ENCODE peak calls at places on chromosomes 13 and 19, in nine cellular contexts. D is brain microvascular endothelial cell; O is mammary epithelial cell; M is upper lobe of left lung; K is MM.1S; W is CD4-positive, alpha-beta T cell; V is aorta; P is tibial artery; H is dorsolateral prefrontal cortex. S is an unnamed sample.
A peak's percentile ranks its signal among the peaks of the same experiment; 100 is the strongest.

GRCh38 chr19:51821921-51822716 is 27.2 kb downstream of the FPR3 start:
- DNase-seq in H (no peak), D (no peak), M (no peak), O (peak; percentile 61), P (no peak), W (no peak), V (no peak), K (no peak), S (no peak)

GRCh38 chr19:45668342-45668871 is 386 bp downstream of the GIPR start:
- DNase-seq in M (peak; percentile 78), H (no peak), V (no peak), D (no peak), K (no peak), W (no peak), O (no peak), P (no peak), S (no peak)

GRCh38 chr19:57227461-57227860 is 3.4 kb upstream of the AURKC start:
- DNase-seq in P (no peak), H (no peak), W (no peak), O (no peak), V (no peak), K (no peak), M (no peak), D (no peak), S (no peak)

GRCh38 chr19:57664269-57665127 is 4.2 kb upstream of the ZSCAN4 start:
- DNase-seq in P (no peak), W (no peak), O (peak; percentile 39), D (peak; percentile 2), H (peak; percentile 60), V (peak; percentile 63), K (no peak), M (peak; percentile 87), S (no peak)

GRCh38 chr13:52177276-52177675 is 17.9 kb upstream of the NEK3 start:
- DNase-seq in K (no peak), V (no peak), M (no peak), D (no peak), O (no peak), P (no peak), W (no peak), H (no peak), S (no peak)

GRCh38 chr13:46374710-46375109 is 12.3 kb downstream of the RUBCNL start:
- DNase-seq in M (no peak), D (no peak), O (no peak), W (no peak), K (no peak), H (no peak), P (no peak), V (no peak), S (no peak)

GRCh38 chr13:29934531-29935308 is 84.3 kb upstream of the UBL3 start:
- DNase-seq in D (no peak), O (no peak), M (no peak), P (no peak), W (no peak), V (no peak), K (no peak), H (no peak), S (no peak)

GRCh38 chr19:33781536-33781935 is 15.1 kb upstream of the KCTD15 start:
- DNase-seq in K (no peak), H (no peak), D (no peak), V (no peak), W (no peak), O (no peak), M (no peak), P (no peak), S (no peak)

GRCh38 chr19:28294395-28294794 is 918.6 kb downstream of the UQCRFS1 start:
- DNase-seq in H (no peak), P (no peak), W (no peak), D (peak; percentile 16), K (no peak), V (no peak), M (no peak), O (peak; percentile 35), S (no peak)

GRCh38 chr19:3282564-3282963 is 58.1 kb downstream of the CELF5 start:
- DNase-seq in M (no peak), P (no peak), W (no peak), H (no peak), V (no peak), O (no peak), K (no peak), D (no peak), S (no peak)

GRCh38 chr13:89584058-89584457 is 1763.4 kb upstream of the MIR17HG start:
- DNase-seq in P (no peak), H (no peak), O (no peak), W (no peak), K (no peak), V (no peak), M (no peak), D (no peak), S (no peak)

GRCh38 chr19:13905634-13906524 is at the start of the genes BRME1 and CC2D1A:
- DNase-seq in P (peak; percentile 90), H (peak; percentile 95), W (peak; percentile 92), K (peak; percentile 95), M (peak; percentile 99), O (peak; percentile 86), D (peak; percentile 73), V (peak; percentile 95), S (peak; percentile 45)

GRCh38 chr19:30402790-30403189 is 30.6 kb downstream of the ZNF536 start:
- DNase-seq in V (no peak), K (no peak), M (no peak), D (no peak), W (no peak), P (no peak), O (no peak), H (no peak), S (no peak)

GRCh38 chr19:5109560-5109959 is 140.6 kb downstream of the KDM4B start:
- DNase-seq in H (no peak), O (no peak), W (no peak), P (no peak), V (no peak), M (peak; percentile 40), D (no peak), K (no peak), S (no peak)
- H3K27ac ChIP-seq in H (no peak overlapping the region), O (no peak overlapping the region), W (no peak overlapping the region), P (no peak overlapping the region), V (no peak overlapping the region), M (no peak overlapping the region), D (no peak overlapping the region), K (no peak overlapping the region), S (no peak overlapping the region)

GRCh38 chr13:114164681-114165429 is 14.2 kb upstream of the CFAP97D2 start:
- DNase-seq in D (no peak), O (no peak), P (no peak), H (no peak), W (no peak), K (no peak), M (peak; percentile 59), V (no peak), S (no peak)

GRCh38 chr13:114167885-114168284 is 11.2 kb upstream of the CFAP97D2 start:
- DNase-seq in M (no peak), H (no peak), P (no peak), W (no peak), V (no peak), O (no peak), D (no peak), K (no peak), S (no peak)

GRCh38 chr13:114167445-114167844 is 11.6 kb upstream of the CFAP97D2 start:
- DNase-seq in D (no peak), H (no peak), P (peak; percentile 54), O (no peak), V (peak; percentile 72), W (no peak), M (no peak), K (no peak), S (no peak)

GRCh38 chr13:114164027-114164426 is 15.0 kb upstream of the CFAP97D2 start:
- DNase-seq in H (no peak), O (no peak), D (no peak), K (no peak), M (peak; percentile 48), P (no peak), V (no peak), W (no peak), S (no peak)

DNA sequence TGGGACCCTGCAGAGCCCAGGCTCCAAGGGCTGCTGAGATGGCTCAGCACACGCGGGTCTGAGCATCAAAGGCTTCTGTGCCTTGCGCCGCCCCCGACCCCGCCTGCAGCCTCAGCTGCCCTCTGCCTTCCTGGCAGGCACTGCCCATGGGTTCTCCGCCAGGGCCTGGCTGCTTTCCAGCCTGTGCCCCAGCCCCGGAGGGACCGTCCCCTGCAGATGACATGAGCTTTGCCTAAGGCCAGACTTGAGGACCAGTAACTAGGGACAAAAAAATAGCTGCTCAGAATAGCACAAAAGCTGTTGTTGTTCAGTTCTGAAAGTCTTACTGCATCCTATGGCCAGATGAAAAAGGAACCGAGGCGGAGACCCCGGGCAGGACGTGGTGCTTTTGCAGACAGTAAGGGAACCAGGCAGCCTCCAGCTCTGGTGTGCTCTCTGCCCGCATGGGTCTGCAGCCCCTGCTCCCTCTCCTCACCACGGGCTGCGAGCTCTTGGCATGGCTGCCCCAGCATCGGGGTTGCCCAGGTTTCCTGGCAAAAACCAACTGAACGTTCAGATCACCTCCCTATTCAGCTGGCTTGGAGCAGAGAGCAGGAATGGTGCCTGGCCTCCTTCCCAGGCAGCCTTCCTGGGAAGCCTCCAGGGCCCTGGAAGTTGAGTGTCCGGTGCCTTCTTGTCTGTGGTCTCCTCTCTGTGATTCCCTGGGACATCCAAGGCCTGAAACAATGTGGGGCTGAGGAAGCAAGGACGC is 12.5 kb upstream of the CFAP97D2 start:
- DNase-seq in O (no peak), W (no peak), H (peak; percentile 54), M (no peak), P (no peak), K (no peak), V (peak; percentile 82), D (no peak), S (no peak)
- H3K27ac ChIP-seq in O (no peak overlapping the region), W (no peak overlapping the region), H (peak overlapping the region; percentile 73), M (peak overlapping the region; percentile 12), P (peak overlapping the region; percentile 60), K (no peak overlapping the region), V (no peak overlapping the region), D (no peak overlapping the region), S (no peak overlapping the region)

DNA sequence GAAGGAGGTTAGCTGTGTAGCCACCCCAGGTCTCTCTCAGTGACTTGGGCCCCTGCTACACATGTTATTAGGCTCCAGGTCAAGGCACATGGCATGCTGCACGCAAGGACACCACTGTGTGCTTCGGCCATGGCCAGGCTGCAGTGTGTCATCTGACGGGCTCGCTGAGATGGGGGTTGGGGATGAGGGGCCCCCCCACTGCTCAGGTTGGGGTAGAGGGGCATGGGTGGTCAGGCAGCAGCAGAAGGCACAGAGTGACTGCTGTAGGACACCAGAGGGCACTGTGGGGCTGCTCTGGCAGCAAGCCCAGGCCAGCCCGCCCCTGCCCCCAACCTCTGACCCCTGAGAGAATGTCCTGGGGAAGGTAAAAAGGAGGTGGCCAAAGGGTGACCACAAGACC is 32.2 kb upstream of the ISYNA1 start:
- DNase-seq in M (peak; percentile 78), H (no peak), O (no peak), W (no peak), P (no peak), V (peak; percentile 44), D (no peak), K (no peak), S (no peak)
- H3K27ac ChIP-seq in M (no peak overlapping the region), H (no peak overlapping the region), O (no peak overlapping the region), W (no peak overlapping the region), P (peak overlapping the region; percentile 2), V (no peak overlapping the region), D (no peak overlapping the region), K (no peak overlapping the region), S (no peak overlapping the region)

DNA sequence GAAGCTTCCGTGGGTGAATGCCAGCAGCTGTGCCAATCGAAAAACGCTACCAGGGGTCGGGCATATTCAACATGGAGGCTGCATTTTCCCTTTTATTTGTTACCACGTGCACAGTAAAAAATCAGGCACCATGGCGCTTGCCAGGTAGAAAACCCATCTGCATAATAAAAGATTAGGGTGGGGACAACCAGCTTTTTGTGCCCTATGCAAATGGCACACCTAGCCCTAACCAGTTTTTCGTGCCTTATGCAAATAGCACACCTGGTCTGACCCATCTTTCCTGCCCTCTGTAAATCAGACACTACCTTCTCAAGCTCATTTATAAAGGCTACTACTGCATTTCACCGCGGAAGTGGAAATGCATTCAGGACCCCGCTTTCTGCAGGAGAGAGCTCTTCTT is 62.1 kb upstream of the FREM2 start:
- DNase-seq in H (no peak), O (no peak), D (no peak), V (no peak), K (no peak), M (no peak), W (no peak), P (no peak), S (no peak)
- H3K27ac ChIP-seq in H (no peak overlapping the region), O (no peak overlapping the region), D (no peak overlapping the region), V (no peak overlapping the region), K (no peak overlapping the region), M (no peak overlapping the region), W (no peak overlapping the region), P (no peak overlapping the region), S (no peak overlapping the region)

S was measured in epithelial cell of prostate.